ENCODE peak calls at places on chromosome 4, in seven cellular contexts. W is uterus; E is CD4-positive, CD25-positive, alpha-beta regulatory T cell; J is CD4-positive, alpha-beta memory T cell; D is pancreas; Q is endothelial cell of umbilical vein; V is kidney. A is an unnamed sample. For H3K36me3, the result is how much of the 10 kb centered on the place peaks cover.

GRCh38 chr4:149264093-149264733 is 551.4 kb downstream of the IQCM start:
- DNase-seq in W (no peak), E (no peak), J (peak), D (no peak), Q (peak), V (no peak), A (no peak)

GRCh38 chr4:186190456-186191265 is 706 bp upstream of the CYP4V2 start:
- DNase-seq in W (no peak), E (peak), J (peak), D (peak), Q (no peak), V (peak), A (no peak)

GRCh38 chr4:184599492-184600135 is 49.6 kb downstream of the CASP3 start:
- DNase-seq in W (no peak), E (no peak), J (no peak), D (no peak), Q (no peak), V (no peak), A (no peak)

GRCh38 chr4:99507349-99507748 is 3.5 kb upstream of the C4orf17 start:
- DNase-seq in W (no peak), E (no peak), J (no peak), D (no peak), Q (no peak), V (no peak), A (no peak)

GRCh38 chr4:136636155-136636554 is 896.1 kb downstream of the PCDH18 start:
- DNase-seq in W (no peak), E (no peak), J (no peak), D (peak), Q (no peak), V (no peak), A (no peak)

GRCh38 chr4:10226756-10227155 is 110.2 kb upstream of the WDR1 start:
- DNase-seq in W (no peak), E (no peak), J (no peak), D (no peak), Q (no peak), V (no peak), A (no peak)

GRCh38 chr4:74423101-74423500 is 21.8 kb upstream of the AREG start:
- DNase-seq in W (no peak), E (no peak), J (no peak), D (no peak), Q (peak), V (no peak), A (no peak)

GRCh38 chr4:138977525-138977924 is 38.1 kb upstream of the NOCT start:
- DNase-seq in W (no peak), E (no peak), J (no peak), D (no peak), Q (peak), V (no peak), A (no peak)

GRCh38 chr4:84089652-84090437 is 409.2 kb downstream of the NKX6-1 start:
- DNase-seq in W (no peak), E (no peak), J (no peak), D (no peak), Q (no peak), V (no peak), A (no peak)

GRCh38 chr4:84673475-84674230 is 90.7 kb downstream of the CDS1 start:
- DNase-seq in W (no peak), E (no peak), J (no peak), D (no peak), Q (peak), V (no peak), A (no peak)

GRCh38 chr4:31291238-31291637 is 571.1 kb downstream of the PCDH7 start:
- DNase-seq in W (no peak), E (no peak), J (no peak), D (no peak), Q (no peak), V (no peak), A (no peak)

GRCh38 chr4:3291969-3292570 is 751 bp upstream of the RGS12 start:
- DNase-seq in W (peak), E (peak), J (peak), D (peak), Q (no peak), V (peak), A (no peak)

GRCh38 chr4:108783666-108784463 is 21.0 kb upstream of the ETNPPL start:
- DNase-seq in W (no peak), E (no peak), J (no peak), D (no peak), Q (peak), V (no peak), A (no peak)

GRCh38 chr4:93809773-93810172 is 18.8 kb upstream of the ATOH1 start:
- DNase-seq in W (no peak), E (no peak), J (no peak), D (no peak), Q (no peak), V (no peak), A (no peak)

GRCh38 chr4:13905543-13905942 is 278.0 kb upstream of the BOD1L1 start:
- DNase-seq in W (no peak), E (no peak), J (no peak), D (no peak), Q (no peak), V (no peak), A (no peak)

GRCh38 chr4:68498413-68499007 is 51.2 kb downstream of the TMPRSS11E start:
- DNase-seq in W (no peak), E (peak), J (peak), D (no peak), Q (peak), V (no peak), A (no peak)

GRCh38 chr4:156962551-156962974 is 9.0 kb downstream of the PDGFC start:
- DNase-seq in W (peak), E (no peak), J (no peak), D (no peak), Q (no peak), V (no peak), A (no peak)

GRCh38 chr4:14695411-14695810 is 306.9 kb upstream of the CPEB2 start:
- DNase-seq in W (no peak), E (no peak), J (no peak), D (no peak), Q (no peak), V (no peak), A (no peak)

GRCh38 chr4:38204317-38205060 is 244.3 kb downstream of the PTTG2 start:
- DNase-seq in W (no peak), E (no peak), J (no peak), D (no peak), Q (no peak), V (no peak), A (no peak)

GRCh38 chr4:1246111-1246881 is 2.6 kb downstream of the CTBP1 start:
- DNase-seq in W (no peak), E (no peak), J (no peak), D (peak), Q (no peak), V (peak), A (peak)

GRCh38 chr4:113173865-113174264 is 124.4 kb downstream of the ANK2 start:
- DNase-seq in W (no peak), E (no peak), J (no peak), D (no peak), Q (no peak), V (no peak), A (no peak)

GRCh38 chr4:128347930-128348660 is 60.5 kb upstream of the PGRMC2 start:
- DNase-seq in W (no peak), E (no peak), J (no peak), D (no peak), Q (no peak), V (no peak), A (no peak)

GRCh38 chr4:38145741-38146140 is 185.5 kb downstream of the PTTG2 start:
- DNase-seq in W (no peak), E (no peak), J (no peak), D (no peak), Q (no peak), V (no peak), A (no peak)

GRCh38 chr4:78356251-78356650 is 195.3 kb upstream of the ANXA3 start:
- DNase-seq in W (no peak), E (no peak), J (no peak), D (no peak), Q (no peak), V (no peak), A (no peak)

GRCh38 chr4:101229116-101229515 is 118.2 kb downstream of the PPP3CA start:
- DNase-seq in W (no peak), E (no peak), J (no peak), D (no peak), Q (no peak), V (no peak), A (no peak)

GRCh38 chr4:153655928-153656327 is 28.2 kb upstream of the TLR2 start:
- DNase-seq in W (no peak), E (no peak), J (no peak), D (no peak), Q (no peak), V (no peak), A (no peak)

GRCh38 chr4:59612235-59612634 is 1587.9 kb upstream of the ADGRL3 start:
- DNase-seq in W (no peak), E (no peak), J (no peak), D (no peak), Q (no peak), V (no peak), A (no peak)

GRCh38 chr4:73396993-73397972 is 6.8 kb upstream of the ALB start:
- DNase-seq in W (no peak), E (no peak), J (no peak), D (no peak), Q (no peak), V (no peak), A (no peak)

GRCh38 chr4:168782439-168782838 is 227.6 kb downstream of the CBR4 start:
- DNase-seq in W (no peak), E (no peak), J (no peak), D (no peak), Q (no peak), V (no peak), A (no peak)

GRCh38 chr4:972651-973424 is 531 bp downstream of the DGKQ start:
- DNase-seq in W (no peak), E (peak), J (peak), D (peak), Q (peak), V (peak), A (no peak)

GRCh38 chr4:176569301-176569700 is 223.4 kb downstream of the VEGFC start:
- DNase-seq in W (no peak), E (no peak), J (no peak), D (no peak), Q (peak), V (no peak), A (no peak)

GRCh38 chr4:11424000-11424399 is 4.7 kb downstream of the HS3ST1 start:
- DNase-seq in W (no peak), E (no peak), J (no peak), D (no peak), Q (peak), V (peak), A (peak)

GRCh38 chr4:61380865-61381264 is 180.7 kb downstream of the ADGRL3 start:
- DNase-seq in W (no peak), E (no peak), J (no peak), D (no peak), Q (no peak), V (no peak), A (no peak)

GRCh38 chr4:80029364-80029763 is 43.7 kb downstream of the ANTXR2 start:
- DNase-seq in W (no peak), E (no peak), J (no peak), D (no peak), Q (no peak), V (no peak), A (no peak)

GRCh38 chr4:80027611-80028010 is 45.4 kb downstream of the ANTXR2 start:
- DNase-seq in W (no peak), E (no peak), J (no peak), D (no peak), Q (no peak), V (no peak), A (no peak)

GRCh38 chr4:80026080-80026479 is 46.9 kb downstream of the ANTXR2 start:
- DNase-seq in W (no peak), E (no peak), J (no peak), D (no peak), Q (peak), V (no peak), A (no peak)

GRCh38 chr4:80024335-80024734 is 48.7 kb downstream of the ANTXR2 start:
- DNase-seq in W (no peak), E (no peak), J (no peak), D (no peak), Q (no peak), V (no peak), A (no peak)
- H3K36me3 ChIP-seq in W (under half), E (half or more), J (under half), D (under half), Q (under half), V (under half), A (half or more)

GRCh38 chr4:118033148-118034060 is 882 bp upstream of the NDST3 start:
- DNase-seq in W (no peak), E (no peak), J (no peak), D (peak), Q (peak), V (peak), A (peak)
- H3K4me3 ChIP-seq in W (peak), E (no peak), J (no peak), D (peak), Q (peak), V (peak), A (peak)

GRCh38 chr4:147811878-147812277 is 80.0 kb downstream of the ARHGAP10 start:
- DNase-seq in W (no peak), E (no peak), J (no peak), D (no peak), Q (no peak), V (no peak), A (no peak)
- H3K36me3 ChIP-seq in W (under half), E (under half), J (under half), D (under half), Q (under half), V (under half), A (under half)

GRCh38 chr4:6929735-6930464 is 20.3 kb downstream of the TBC1D14 start:
- DNase-seq in W (no peak), E (no peak), J (no peak), D (peak), Q (no peak), V (no peak), A (no peak)
- H3K4me3 ChIP-seq in W (no peak), E (no peak), J (no peak), D (no peak), Q (no peak), V (peak), A (no peak)

GRCh38 chr4:7828926-7829325 is 110.7 kb downstream of the AFAP1 start:
- DNase-seq in W (no peak), E (no peak), J (no peak), D (no peak), Q (peak), V (no peak), A (no peak)
- H3K36me3 ChIP-seq in W (under half), E (under half), J (under half), D (under half), Q (under half), V (under half), A (under half)

GRCh38 chr4:6943012-6943869 is 33.6 kb downstream of the TBC1D14 start:
- DNase-seq in W (no peak), E (no peak), J (no peak), D (peak), Q (no peak), V (peak), A (no peak)
- H3K4me3 ChIP-seq in W (no peak), E (peak), J (peak), D (no peak), Q (no peak), V (no peak), A (no peak)

DNA sequence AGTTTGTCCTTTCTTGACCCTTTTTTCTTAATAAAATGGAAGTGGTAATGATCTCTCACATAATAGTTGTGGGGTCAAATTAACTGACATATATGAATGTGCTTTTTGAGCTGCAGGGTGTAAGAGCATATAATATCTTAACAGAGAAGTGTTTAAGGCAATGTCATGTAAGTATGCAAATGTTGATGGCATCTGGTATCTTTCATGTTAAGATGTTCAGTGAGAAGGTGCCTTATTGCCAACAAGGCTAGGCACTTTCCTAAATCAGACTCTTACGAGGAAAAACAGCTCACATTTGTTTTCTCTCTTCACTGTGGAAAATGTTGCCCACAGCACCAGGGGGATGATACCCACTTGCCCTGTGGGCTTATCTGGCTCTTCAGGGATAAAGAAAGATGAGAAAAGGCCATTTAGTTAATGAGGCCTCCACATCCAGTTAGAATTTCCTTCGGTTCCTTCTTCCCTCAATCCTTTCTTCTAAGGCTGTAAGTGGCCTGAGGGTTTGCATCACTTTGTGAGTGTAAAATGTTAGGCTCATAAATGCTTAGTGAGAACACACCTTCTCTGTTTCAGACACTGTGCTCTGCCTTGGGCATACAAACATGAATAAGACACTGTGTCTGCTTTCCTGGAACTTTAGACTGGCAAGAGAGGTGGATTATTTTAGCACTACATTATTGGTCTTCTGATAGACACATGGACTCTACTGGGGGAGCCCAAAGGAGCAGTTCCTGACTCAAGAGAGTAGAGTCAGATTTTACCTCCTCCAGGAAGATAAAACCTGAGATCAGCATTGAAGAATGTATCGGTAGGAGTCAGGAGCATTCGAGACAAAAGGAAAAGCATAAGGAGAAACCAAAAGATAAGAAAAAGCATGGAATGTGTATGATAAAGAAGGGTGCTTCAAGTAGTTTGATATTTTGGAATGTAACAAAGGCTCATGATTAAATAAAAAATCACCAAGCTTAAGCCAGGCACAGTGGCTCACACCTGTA is 135.5 kb downstream of the SOWAHB start:
- DNase-seq in W (no peak), E (no peak), J (no peak), D (no peak), Q (no peak), V (no peak), A (no peak)
- H3K36me3 ChIP-seq in W (under half), E (under half), J (under half), D (under half), Q (under half), V (under half), A (half or more)

GRCh38 chr4:2291705-2292651 is 30.1 kb upstream of the MXD4 start:
- DNase-seq in W (no peak), E (no peak), J (no peak), D (peak), Q (no peak), V (peak), A (no peak)

GRCh38 chr4:2289311-2289954 is 27.5 kb upstream of the MXD4 start:
- DNase-seq in W (peak), E (no peak), J (no peak), D (no peak), Q (no peak), V (peak), A (no peak)

GRCh38 chr4:2290974-2291704 is 29.2 kb upstream of the MXD4 start:
- DNase-seq in W (peak), E (peak), J (peak), D (no peak), Q (no peak), V (peak), A (no peak)

GRCh38 chr4:2289955-2290333 is 28.0 kb upstream of the MXD4 start:
- DNase-seq in W (no peak), E (no peak), J (no peak), D (peak), Q (no peak), V (no peak), A (no peak)

GRCh38 chr4:2290488-2290887 is 28.6 kb upstream of the MXD4 start:
- DNase-seq in W (peak), E (no peak), J (no peak), D (peak), Q (no peak), V (peak), A (no peak)
- H3K4me3 ChIP-seq in W (no peak), E (peak), J (no peak), D (no peak), Q (no peak), V (no peak), A (no peak)

A was measured in RWPE2.